ENCODE peak calls at places on chromosome 6, in seven cellular contexts. Q is left ventricle myocardium inferior, N is hippocampal formation, P is iris pigment epithelial cell, F is IMR-90, D is spleen, V is C1 segment of cervical spinal cord. K is an unnamed sample.

GRCh38 chr6:56842602-56843475 is 112.1 kb upstream of the BEND6 start:
- DNase-seq in F (peak), Q (peak), D (peak), V (no peak), P (peak), N (peak), K (peak)

GRCh38 chr6:106574729-106575458 is 54.4 kb downstream of the RTN4IP1 start:
- DNase-seq in D (no peak), P (peak), V (no peak), N (peak), F (peak), Q (no peak), K (peak)

GRCh38 chr6:160030103-160030502 is 61.2 kb downstream of the IGF2R start:
- DNase-seq in P (peak), D (no peak), N (peak), V (no peak), F (peak), Q (peak), K (peak)

GRCh38 chr6:118650500-118651281 is 700 bp downstream of the CEP85L start:
- DNase-seq in Q (peak), F (peak), P (peak), D (peak), V (no peak), N (peak), K (peak)

GRCh38 chr6:43052842-43053544 is 658 bp downstream of the CUL7 start:
- DNase-seq in Q (no peak), N (no peak), P (peak), F (peak), D (no peak), V (no peak), K (no peak)

GRCh38 chr6:168333039-168333438 is 13.5 kb upstream of the DACT2 start:
- DNase-seq in V (no peak), N (no peak), P (peak), Q (no peak), D (no peak), F (no peak), K (no peak)

GRCh38 chr6:13395272-13396237 is 67.2 kb upstream of the TBC1D7 start:
- DNase-seq in Q (peak), F (peak), D (no peak), N (peak), V (no peak), P (peak), K (peak)

GRCh38 chr6:40393641-40394040 is 193.5 kb downstream of the LRFN2 start:
- DNase-seq in N (no peak), P (no peak), V (no peak), D (no peak), F (no peak), Q (no peak), K (no peak)

GRCh38 chr6:40713002-40713719 is 126.0 kb upstream of the LRFN2 start:
- DNase-seq in F (no peak), P (no peak), V (no peak), D (no peak), Q (no peak), N (no peak), K (peak)

GRCh38 chr6:35228483-35228882 is 14.7 kb downstream of the SCUBE3 start:
- DNase-seq in P (no peak), Q (no peak), F (no peak), V (no peak), N (no peak), D (no peak), K (no peak)

GRCh38 chr6:91435630-91436029 is 848.8 kb upstream of the MAP3K7 start:
- DNase-seq in Q (no peak), P (no peak), V (no peak), D (no peak), N (no peak), F (no peak), K (no peak)

GRCh38 chr6:93677297-93677965 is 258.1 kb upstream of the EPHA7 start:
- DNase-seq in F (no peak), V (no peak), N (no peak), Q (no peak), D (no peak), P (peak), K (no peak)

GRCh38 chr6:16179970-16180431 is 51.1 kb downstream of the MYLIP start:
- DNase-seq in D (no peak), N (no peak), Q (no peak), V (no peak), F (no peak), P (no peak), K (no peak)

K was measured in AG10803.